ENCODE peak calls at places on chromosomes 16 and 17, in nine cellular contexts. P, X, G, J, T, Y, F, H and U are unnamed samples.

GRCh38 chr16:89442588-89442987 is 47.8 kb downstream of the ANKRD11 start:
- DNase-seq in G (no peak), Y (no peak), X (no peak), P (no peak), F (no peak), T (no peak), H (no peak), J (no peak), U (no peak)

GRCh38 chr17:50505731-50506130 is 2.5 kb upstream of the MYCBPAP start:
- DNase-seq in G (no peak), J (no peak), P (no peak), X (no peak), T (no peak), Y (no peak), H (no peak), F (no peak), U (no peak)

GRCh38 chr17:41547921-41548843 is 20.1 kb upstream of the KRT19 start:
- DNase-seq in H (peak), Y (peak), G (peak), X (no peak), F (peak), T (no peak), P (peak), J (peak), U (peak)

GRCh38 chr16:4176794-4177438 is 60.7 kb upstream of the ADCY9 start:
- DNase-seq in Y (no peak), P (no peak), G (peak), T (no peak), F (no peak), X (peak), H (no peak), J (no peak), U (no peak)

GRCh38 chr16:11977206-11978041 is 890 bp downstream of the SNX29 start:
- DNase-seq in Y (peak), T (peak), X (no peak), G (peak), H (peak), P (peak), J (peak), F (no peak), U (no peak)

GRCh38 chr16:27847030-27847550 is 216.4 kb downstream of the GSG1L start:
- DNase-seq in Y (no peak), P (peak), T (no peak), J (no peak), G (no peak), F (no peak), X (no peak), H (no peak), U (no peak)

GRCh38 chr17:10316986-10317834 is 55.6 kb downstream of the MYH13 start:
- DNase-seq in H (peak), G (peak), X (peak), Y (no peak), T (peak), P (no peak), F (peak), J (peak), U (no peak)

GRCh38 chr17:16941072-16941641 is 30.8 kb downstream of the TNFRSF13B start:
- DNase-seq in X (no peak), T (no peak), F (no peak), P (no peak), J (no peak), Y (no peak), G (no peak), H (no peak), U (peak)

GRCh38 chr16:48617711-48618148 is 7.8 kb upstream of the N4BP1 start:
- DNase-seq in J (peak), F (no peak), T (no peak), P (peak), Y (peak), G (no peak), H (peak), X (no peak), U (no peak)

GRCh38 chr17:12195418-12195817 is 174.7 kb downstream of the MAP2K4 start:
- DNase-seq in H (no peak), T (no peak), J (no peak), G (no peak), Y (no peak), X (no peak), P (no peak), F (no peak), U (no peak)

GRCh38 chr17:31900877-31901276 is 631 bp downstream of the UTP6 start:
- DNase-seq in G (no peak), X (no peak), F (no peak), H (no peak), J (no peak), Y (no peak), P (no peak), T (peak), U (no peak)

GRCh38 chr16:89707695-89708094 is 6.2 kb upstream of the SPATA2L start:
- DNase-seq in H (no peak), J (no peak), P (no peak), T (no peak), F (no peak), X (no peak), Y (no peak), G (no peak), U (no peak)

GRCh38 chr17:30831663-30832437 is at the start of gene ATAD5:
- DNase-seq in G (peak), F (peak), Y (peak), X (peak), P (peak), H (peak), T (peak), J (peak), U (peak)

GRCh38 chr17:290121-290521 is 62.5 kb downstream of the RPH3AL start:
- DNase-seq in P (no peak), G (no peak), T (no peak), H (no peak), X (no peak), Y (no peak), J (no peak), F (no peak), U (no peak)

GRCh38 chr17:57368637-57369336 is 112.5 kb downstream of the MSI2 start:
- DNase-seq in Y (no peak), G (peak), H (no peak), P (no peak), X (no peak), T (no peak), J (no peak), F (no peak), U (no peak)

GRCh38 chr17:72656114-72656763 is 436.2 kb downstream of the SLC39A11 start:
- DNase-seq in J (no peak), H (no peak), F (no peak), X (no peak), Y (no peak), P (no peak), G (no peak), T (no peak), U (no peak)

GRCh38 chr17:15913826-15914225 is 31.1 kb upstream of the ADORA2B start:
- DNase-seq in Y (no peak), H (no peak), G (no peak), T (no peak), X (no peak), J (no peak), F (no peak), P (no peak), U (peak)

GRCh38 chr16:68378436-68379415 is 67.9 kb downstream of the PRMT7 start:
- DNase-seq in Y (no peak), F (no peak), J (no peak), H (no peak), X (no peak), G (no peak), T (no peak), P (no peak), U (no peak)

GRCh38 chr17:48261297-48261880 is 153.8 kb downstream of the SNX11 start:
- DNase-seq in G (peak), X (no peak), P (no peak), F (no peak), J (no peak), T (peak), Y (no peak), H (no peak), U (no peak)

GRCh38 chr17:80177986-80178590 is 8.3 kb downstream of the CARD14 start:
- DNase-seq in G (peak), H (no peak), J (no peak), X (no peak), F (no peak), P (no peak), Y (no peak), T (no peak), U (no peak)

GRCh38 chr16:68448360-68448970 is at the start of gene SMPD3:
- DNase-seq in H (peak), F (peak), J (peak), Y (peak), P (peak), X (peak), G (peak), T (peak), U (peak)

GRCh38 chr16:54867302-54867832 is 63.3 kb upstream of the IRX5 start:
- DNase-seq in J (no peak), Y (no peak), H (no peak), G (no peak), X (no peak), F (no peak), P (no peak), T (no peak), U (no peak)

GRCh38 chr16:3155181-3155580 is 20.4 kb downstream of the ZNF213 start:
- DNase-seq in F (no peak), H (no peak), X (no peak), P (no peak), G (no peak), J (no peak), T (no peak), Y (no peak), U (no peak)

GRCh38 chr16:3023415-3023668 is 400 bp downstream of the HCFC1R1 start:
- DNase-seq in T (no peak), Y (peak), F (peak), P (no peak), G (no peak), H (peak), J (no peak), X (no peak), U (peak)

DNA sequence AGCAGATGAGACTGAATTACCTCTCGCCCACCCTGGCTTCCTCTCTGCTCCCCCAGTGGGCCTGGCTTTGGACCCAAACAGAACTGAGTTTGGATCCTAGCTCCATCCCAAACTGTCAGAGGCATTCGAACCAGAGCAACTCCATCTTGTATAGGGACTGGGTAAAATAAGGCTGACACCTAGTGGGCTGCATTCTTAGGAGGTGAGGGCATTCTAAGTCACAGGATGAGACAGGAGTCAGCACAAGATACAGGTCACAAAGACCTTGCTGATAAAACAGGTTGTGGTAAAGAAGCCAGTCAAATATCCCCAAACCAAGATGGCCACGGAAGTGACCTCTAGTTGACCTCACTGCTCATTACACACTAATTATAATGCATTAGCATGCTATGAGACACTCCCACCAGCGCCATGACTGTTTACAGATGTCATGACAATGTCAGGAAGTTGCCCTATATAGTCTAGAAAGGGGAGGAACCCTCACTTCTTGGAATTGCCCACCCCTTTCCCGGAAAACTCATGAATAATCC is 44.4 kb downstream of the LYRM1 start:
- DNase-seq in J (no peak), F (no peak), T (no peak), G (no peak), H (no peak), X (no peak), Y (no peak), P (no peak), U (no peak)
- TF ChIP-seq CTCF in J (no peak), F (no peak), T (no peak), G (no peak), H (no peak), X (peak), Y (no peak), P (no peak), U (peak)

GRCh38 chr17:68432086-68432864 is 25.0 kb downstream of the WIPI1 start:
- DNase-seq in Y (no peak), G (no peak), T (no peak), X (no peak), F (no peak), P (no peak), J (no peak), H (no peak), U (peak)

GRCh38 chr17:68433211-68433610 is 24.1 kb downstream of the WIPI1 start:
- DNase-seq in Y (no peak), T (no peak), G (no peak), H (no peak), X (no peak), P (no peak), J (no peak), F (no peak), U (no peak)

GRCh38 chr17:68429881-68430280 is 27.4 kb downstream of the WIPI1 start:
- DNase-seq in X (no peak), H (no peak), F (no peak), J (no peak), Y (no peak), T (no peak), P (no peak), G (no peak), U (peak)

GRCh38 chr17:68431045-68431608 is 26.2 kb downstream of the WIPI1 start:
- DNase-seq in X (no peak), Y (no peak), G (no peak), H (no peak), J (no peak), P (no peak), F (no peak), T (no peak), U (peak)

DNA sequence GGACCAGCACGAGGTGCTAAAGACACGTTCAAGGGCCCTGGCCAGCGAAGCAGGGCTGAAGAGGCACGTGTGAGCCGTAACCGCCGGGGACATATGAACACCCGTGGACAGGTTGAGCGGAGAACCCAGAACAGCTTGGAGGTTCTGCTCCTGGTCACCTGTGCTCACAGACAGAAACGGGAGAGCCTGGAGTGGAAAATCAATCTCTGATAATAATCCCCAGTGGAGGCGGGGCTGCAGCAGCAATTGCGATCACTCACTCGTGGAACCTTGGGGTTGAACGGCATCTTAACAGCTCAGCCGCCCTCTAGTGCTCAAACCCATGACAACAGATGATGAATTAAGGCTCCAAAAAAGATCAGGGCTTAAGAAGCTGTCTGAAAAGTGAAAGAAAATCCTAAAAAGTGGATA is 25.6 kb downstream of the WIPI1 start:
- DNase-seq in X (peak), Y (peak), G (no peak), T (peak), F (peak), H (no peak), P (peak), J (no peak), U (peak)
- TF ChIP-seq CTCF in X (no peak), Y (peak), G (no peak), T (peak), F (peak), H (no peak), P (peak), J (no peak), U (peak)

DNA sequence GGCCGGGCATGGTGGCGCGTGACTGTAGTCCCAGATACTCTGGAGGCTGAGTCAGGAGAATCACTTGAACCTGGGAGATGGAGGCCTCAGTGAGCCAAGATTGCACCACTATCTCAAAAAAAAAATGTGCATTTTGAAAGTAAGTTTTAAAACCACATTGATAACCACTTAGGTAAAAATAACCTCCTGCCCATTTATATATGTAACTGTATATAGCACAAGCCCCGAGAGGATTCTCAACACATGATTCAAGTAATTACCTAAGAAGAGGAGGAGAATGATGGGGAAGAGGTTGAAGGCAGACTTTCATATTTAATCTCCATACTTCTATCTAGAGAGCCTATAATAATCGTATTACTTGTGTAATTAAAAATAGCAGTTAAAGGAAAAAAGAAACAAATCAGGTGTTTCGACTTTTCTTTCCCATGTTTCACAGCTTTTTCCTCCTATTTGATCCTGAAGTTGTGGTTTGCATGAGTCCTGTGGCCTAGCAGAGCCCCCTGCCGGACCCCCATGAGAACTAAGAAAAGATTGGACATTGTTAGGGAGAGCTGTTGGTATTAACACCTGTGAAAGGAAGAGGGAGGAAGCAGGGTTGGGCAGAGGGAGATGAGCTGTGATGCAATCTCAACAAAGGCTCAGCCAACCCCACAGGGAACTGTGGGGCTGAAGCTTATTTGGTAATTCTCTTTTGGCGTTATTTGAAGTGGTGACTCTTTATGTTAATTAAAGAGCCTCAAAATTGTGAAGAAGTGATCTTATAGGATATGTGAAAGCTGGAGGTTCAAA is 22.1 kb downstream of the PMFBP1 start:
- DNase-seq in G (no peak), T (peak), P (no peak), F (no peak), X (no peak), Y (no peak), H (no peak), J (no peak), U (no peak)
- TF ChIP-seq CTCF in G (no peak), T (peak), P (no peak), F (peak), X (no peak), Y (no peak), H (no peak), J (no peak), U (no peak)

GRCh38 chr16:30867747-30868146 is 26.1 kb downstream of the BCL7C start:
- DNase-seq in X (no peak), G (no peak), T (no peak), F (no peak), J (no peak), Y (no peak), H (no peak), P (no peak), U (no peak)
- TF ChIP-seq CTCF in X (no peak), G (no peak), T (peak), F (peak), J (no peak), Y (peak), H (no peak), P (peak), U (peak)